ENCODE peak calls at places on chromosomes 4 and X, in four cellular contexts. J is HFFc6, M is uterus, W is GM12878. S is an unnamed sample.

GRCh38 chr4:80361329-80361900 is 25.9 kb downstream of the CFAP299 start:
- DNase-seq in J (peak; percentile 33), M (no peak), W (no peak), S (no peak)

GRCh38 chr4:158729716-158730559 is 6.7 kb upstream of the PPID start:
- DNase-seq in J (peak; percentile 68), M (peak; percentile 53), W (peak; percentile 44), S (no peak)

GRCh38 chrX:40012039-40012799 is 85.5 kb downstream of the BCOR start:
- DNase-seq in J (peak; percentile 48), M (peak; percentile 58), W (no peak), S (no peak)

GRCh38 chrX:41695464-41695863 is 6.7 kb downstream of the GPR34 start:
- DNase-seq in J (no peak), M (no peak), W (no peak), S (no peak)

GRCh38 chr4:177235026-177235425 is 74.6 kb upstream of the NEIL3 start:
- DNase-seq in J (peak; percentile 35), M (no peak), W (no peak), S (no peak)

GRCh38 chr4:95957054-95957453 is 117.2 kb downstream of the PDHA2 start:
- DNase-seq in J (no peak), M (no peak), W (no peak), S (no peak)

GRCh38 chrX:40855411-40855810 is 120.1 kb upstream of the MED14 start:
- DNase-seq in J (peak; percentile 18), M (no peak), W (no peak), S (no peak)

GRCh38 chr4:173171098-173171497 is 2.5 kb downstream of the GALNT7 start:
- DNase-seq in J (peak; percentile 25), M (no peak), W (no peak), S (no peak)

GRCh38 chr4:108851346-108851745 is 88.5 kb upstream of the ETNPPL start:
- DNase-seq in J (no peak), M (no peak), W (no peak), S (no peak)

GRCh38 chrX:69279234-69279633 is 114.0 kb upstream of the PJA1 start:
- DNase-seq in J (no peak), M (no peak), W (no peak), S (no peak)

GRCh38 chr4:40736910-40737309 is 12.8 kb upstream of the NSUN7 start:
- DNase-seq in J (peak; percentile 9), M (no peak), W (no peak), S (no peak)

GRCh38 chrX:147920161-147920666 is 8.5 kb downstream of the FMR1 start:
- DNase-seq in J (no peak), M (no peak), W (no peak), S (no peak)

GRCh38 chr4:145909773-145910172 is 28.9 kb downstream of the ZNF827 start:
- DNase-seq in J (no peak), M (peak; percentile 50), W (no peak), S (no peak)

GRCh38 chr4:74390677-74391076 is 25.7 kb downstream of the EREG start:
- DNase-seq in J (no peak), M (no peak), W (no peak), S (no peak)

DNA sequence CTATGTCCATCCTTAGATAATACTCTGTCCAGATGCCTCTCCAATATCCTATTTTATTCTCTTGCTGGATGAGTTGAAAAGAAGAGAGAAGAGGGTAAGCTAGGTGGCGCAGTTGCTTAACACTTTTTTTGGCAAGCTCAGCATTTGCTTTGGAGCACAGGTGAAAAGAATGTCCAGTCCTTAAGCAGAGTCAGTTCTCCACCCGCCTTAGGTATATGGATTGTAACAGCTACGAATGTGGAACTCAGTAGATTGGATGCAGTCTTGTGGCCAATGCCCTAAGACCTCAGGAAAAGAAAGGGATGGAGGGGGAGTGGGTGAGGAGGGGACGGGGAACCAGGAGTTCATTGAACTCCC is 208.4 kb downstream of the NWD2 start:
- DNase-seq in J (peak; percentile 39), M (peak; percentile 75), W (peak; percentile 23), S (no peak)
- TF ChIP-seq CTCF in J (peak; percentile 76), M (peak; percentile 49), W (peak; percentile 76), S (peak; percentile 73)

GRCh38 chr4:130203571-130203970 is 1107.6 kb downstream of the C4orf33 start:
- DNase-seq in J (no peak), M (no peak), W (no peak), S (no peak)
- TF ChIP-seq CTCF in J (no peak), M (no peak), W (no peak), S (no peak)

GRCh38 chr4:82373816-82374740 is at the start of gene HNRNPD:
- DNase-seq in J (peak; percentile 99), M (peak; percentile 99), W (peak; percentile 97), S (peak; percentile 98)
- TF ChIP-seq CTCF in J (peak; percentile 12), M (no peak), W (no peak), S (peak; percentile 40)

GRCh38 chr4:51844157-51845054 is 1.5 kb downstream of the DCUN1D4 start:
- DNase-seq in J (peak; percentile 80), M (peak; percentile 91), W (peak; percentile 51), S (peak; percentile 91)

GRCh38 chr4:51842167-51842553 is 793 bp upstream of the DCUN1D4 start:
- DNase-seq in J (peak; percentile 3), M (peak; percentile 29), W (no peak), S (no peak)

GRCh38 chr4:51840791-51841190 is 2.2 kb upstream of the DCUN1D4 start:
- DNase-seq in J (no peak), M (no peak), W (no peak), S (no peak)

GRCh38 chr4:51843309-51844156 is 580 bp downstream of the DCUN1D4 start:
- DNase-seq in J (peak; percentile 42), M (peak; percentile 80), W (no peak), S (no peak)

GRCh38 chr4:51842554-51843308 is at the start of gene DCUN1D4:
- DNase-seq in J (peak; percentile 100), M (peak; percentile 100), W (peak; percentile 96), S (peak; percentile 100)
- TF ChIP-seq CTCF in J (peak; percentile 73), M (peak; percentile 17), W (peak; percentile 35), S (peak; percentile 44)